ENCODE peak calls at places on chromosomes 1 and 21, in ten cellular contexts. One of them, this sample, is unnamed.

GRCh38 chr1:221740941-221741363 is 937 bp downstream of the DUSP10 start:
- DNase-seq in stimulated activated naive CD4-positive, alpha-beta T cell: peak; percentile 15
- DNase-seq in body of pancreas: no peak
- DNase-seq in activated CD8-positive, alpha-beta memory T cell treated with anti-CD3 and anti-CD28 coated beads, Interleukin-2, amount 50 U/mL, for 48 hours: peak; percentile 59
- DNase-seq in stimulated activated CD8-positive, alpha-beta memory T cell treated with anti-CD3 and anti-CD28 coated beads, Interleukin-4, amount 100 ng/mL, for 1 hour: no peak
- DNase-seq in HFF-Myc: no peak
- DNase-seq in T-cell: peak; percentile 27
- DNase-seq in PC-3: peak; percentile 14
- DNase-seq in A549: no peak
- DNase-seq in CD8-positive, alpha-beta T cell: no peak
- DNase-seq in this sample: no peak

GRCh38 chr1:1596493-1597274 is 3.3 kb downstream of the FNDC10 start:
- DNase-seq in activated CD8-positive, alpha-beta memory T cell treated with anti-CD3 and anti-CD28 coated beads, Interleukin-2, amount 50 U/mL, for 48 hours: peak; percentile 51
- DNase-seq in HFF-Myc: no peak
- DNase-seq in body of pancreas: no peak
- DNase-seq in PC-3: no peak
- DNase-seq in A549: no peak
- DNase-seq in CD8-positive, alpha-beta T cell: no peak
- DNase-seq in stimulated activated naive CD4-positive, alpha-beta T cell: no peak
- DNase-seq in T-cell: no peak
- DNase-seq in stimulated activated CD8-positive, alpha-beta memory T cell treated with anti-CD3 and anti-CD28 coated beads, Interleukin-4, amount 100 ng/mL, for 1 hour: no peak
- DNase-seq in this sample: no peak

GRCh38 chr21:42575111-42575510 is 61.5 kb downstream of the SLC37A1 start:
- DNase-seq in stimulated activated CD8-positive, alpha-beta memory T cell treated with anti-CD3 and anti-CD28 coated beads, Interleukin-4, amount 100 ng/mL, for 1 hour: no peak
- DNase-seq in HFF-Myc: no peak
- DNase-seq in body of pancreas: no peak
- DNase-seq in activated CD8-positive, alpha-beta memory T cell treated with anti-CD3 and anti-CD28 coated beads, Interleukin-2, amount 50 U/mL, for 48 hours: no peak
- DNase-seq in T-cell: no peak
- DNase-seq in A549: no peak
- DNase-seq in CD8-positive, alpha-beta T cell: no peak
- DNase-seq in stimulated activated naive CD4-positive, alpha-beta T cell: no peak
- DNase-seq in PC-3: no peak
- DNase-seq in this sample: no peak

GRCh38 chr1:29264773-29265389 is 28.6 kb downstream of the PTPRU start:
- DNase-seq in A549: no peak
- DNase-seq in T-cell: no peak
- DNase-seq in stimulated activated CD8-positive, alpha-beta memory T cell treated with anti-CD3 and anti-CD28 coated beads, Interleukin-4, amount 100 ng/mL, for 1 hour: no peak
- DNase-seq in HFF-Myc: no peak
- DNase-seq in activated CD8-positive, alpha-beta memory T cell treated with anti-CD3 and anti-CD28 coated beads, Interleukin-2, amount 50 U/mL, for 48 hours: no peak
- DNase-seq in body of pancreas: no peak
- DNase-seq in PC-3: peak; percentile 54
- DNase-seq in stimulated activated naive CD4-positive, alpha-beta T cell: no peak
- DNase-seq in CD8-positive, alpha-beta T cell: no peak
- DNase-seq in this sample: no peak

GRCh38 chr1:10257851-10258250 is 47.5 kb downstream of the KIF1B start:
- DNase-seq in T-cell: no peak
- DNase-seq in CD8-positive, alpha-beta T cell: no peak
- DNase-seq in stimulated activated CD8-positive, alpha-beta memory T cell treated with anti-CD3 and anti-CD28 coated beads, Interleukin-4, amount 100 ng/mL, for 1 hour: no peak
- DNase-seq in activated CD8-positive, alpha-beta memory T cell treated with anti-CD3 and anti-CD28 coated beads, Interleukin-2, amount 50 U/mL, for 48 hours: no peak
- DNase-seq in body of pancreas: no peak
- DNase-seq in PC-3: no peak
- DNase-seq in stimulated activated naive CD4-positive, alpha-beta T cell: no peak
- DNase-seq in A549: no peak
- DNase-seq in HFF-Myc: no peak
- DNase-seq in this sample: no peak

GRCh38 chr1:63758805-63759204 is 15.0 kb upstream of the ROR1 start:
- DNase-seq in CD8-positive, alpha-beta T cell: no peak
- DNase-seq in body of pancreas: peak; percentile 46
- DNase-seq in A549: no peak
- DNase-seq in PC-3: no peak
- DNase-seq in HFF-Myc: no peak
- DNase-seq in stimulated activated CD8-positive, alpha-beta memory T cell treated with anti-CD3 and anti-CD28 coated beads, Interleukin-4, amount 100 ng/mL, for 1 hour: no peak
- DNase-seq in stimulated activated naive CD4-positive, alpha-beta T cell: no peak
- DNase-seq in T-cell: no peak
- DNase-seq in activated CD8-positive, alpha-beta memory T cell treated with anti-CD3 and anti-CD28 coated beads, Interleukin-2, amount 50 U/mL, for 48 hours: no peak
- DNase-seq in this sample: no peak

GRCh38 chr1:121444096-121444495 is 259.3 kb downstream of the SRGAP2C start:
- DNase-seq in A549: no peak
- DNase-seq in HFF-Myc: no peak
- DNase-seq in stimulated activated CD8-positive, alpha-beta memory T cell treated with anti-CD3 and anti-CD28 coated beads, Interleukin-4, amount 100 ng/mL, for 1 hour: no peak
- DNase-seq in PC-3: peak; percentile 91
- DNase-seq in activated CD8-positive, alpha-beta memory T cell treated with anti-CD3 and anti-CD28 coated beads, Interleukin-2, amount 50 U/mL, for 48 hours: no peak
- DNase-seq in CD8-positive, alpha-beta T cell: no peak
- DNase-seq in T-cell: no peak
- DNase-seq in stimulated activated naive CD4-positive, alpha-beta T cell: no peak
- DNase-seq in body of pancreas: no peak
- DNase-seq in this sample: no peak

GRCh38 chr1:47449702-47450552 is 12.1 kb downstream of the FOXD2 start:
- DNase-seq in HFF-Myc: no peak
- DNase-seq in PC-3: peak; percentile 43
- DNase-seq in activated CD8-positive, alpha-beta memory T cell treated with anti-CD3 and anti-CD28 coated beads, Interleukin-2, amount 50 U/mL, for 48 hours: no peak
- DNase-seq in stimulated activated naive CD4-positive, alpha-beta T cell: no peak
- DNase-seq in T-cell: no peak
- DNase-seq in CD8-positive, alpha-beta T cell: no peak
- DNase-seq in stimulated activated CD8-positive, alpha-beta memory T cell treated with anti-CD3 and anti-CD28 coated beads, Interleukin-4, amount 100 ng/mL, for 1 hour: no peak
- DNase-seq in A549: peak; percentile 39
- DNase-seq in body of pancreas: peak; percentile 39
- DNase-seq in this sample: no peak

GRCh38 chr1:85475055-85475454 is 10.1 kb upstream of the DDAH1 start:
- DNase-seq in stimulated activated CD8-positive, alpha-beta memory T cell treated with anti-CD3 and anti-CD28 coated beads, Interleukin-4, amount 100 ng/mL, for 1 hour: no peak
- DNase-seq in activated CD8-positive, alpha-beta memory T cell treated with anti-CD3 and anti-CD28 coated beads, Interleukin-2, amount 50 U/mL, for 48 hours: no peak
- DNase-seq in HFF-Myc: no peak
- DNase-seq in A549: no peak
- DNase-seq in T-cell: no peak
- DNase-seq in CD8-positive, alpha-beta T cell: no peak
- DNase-seq in stimulated activated naive CD4-positive, alpha-beta T cell: no peak
- DNase-seq in body of pancreas: no peak
- DNase-seq in PC-3: no peak
- DNase-seq in this sample: no peak

GRCh38 chr1:220271706-220272046 is 577 bp downstream of the RAB3GAP2 start:
- DNase-seq in stimulated activated CD8-positive, alpha-beta memory T cell treated with anti-CD3 and anti-CD28 coated beads, Interleukin-4, amount 100 ng/mL, for 1 hour: no peak
- DNase-seq in PC-3: no peak
- DNase-seq in activated CD8-positive, alpha-beta memory T cell treated with anti-CD3 and anti-CD28 coated beads, Interleukin-2, amount 50 U/mL, for 48 hours: peak; percentile 60
- DNase-seq in HFF-Myc: no peak
- DNase-seq in A549: no peak
- DNase-seq in body of pancreas: peak; percentile 16
- DNase-seq in T-cell: no peak
- DNase-seq in stimulated activated naive CD4-positive, alpha-beta T cell: no peak
- DNase-seq in CD8-positive, alpha-beta T cell: no peak
- DNase-seq in this sample: no peak

This sample was measured in GOT3.